ENCODE peak calls at places on chromosome 17, in four cellular contexts. D, Y, M and O are unnamed samples.

GRCh38 chr17:15398291-15398690 is 56.9 kb upstream of the TEKT3 start:
- DNase-seq in D (no peak), Y (no peak), M (no peak), O (no peak)

GRCh38 chr17:47276868-47277267 is 23.2 kb downstream of the ITGB3 start:
- DNase-seq in M (peak), Y (peak), D (no peak), O (no peak)

GRCh38 chr17:19652595-19652994 is 4.0 kb downstream of the ALDH3A2 start:
- DNase-seq in D (no peak), Y (no peak), M (no peak), O (no peak)

GRCh38 chr17:68437979-68438877 is 19.1 kb downstream of the WIPI1 start:
- DNase-seq in Y (peak), M (peak), D (no peak), O (peak)

GRCh38 chr17:45924332-45924820 is 30.0 kb downstream of the MAPT start:
- DNase-seq in Y (no peak), D (no peak), M (no peak), O (no peak)

GRCh38 chr17:55735784-55736405 is 13.2 kb upstream of the TMEM100 start:
- DNase-seq in M (peak), Y (peak), D (no peak), O (no peak)

GRCh38 chr17:36907407-36907806 is 29.9 kb upstream of the LHX1 start:
- DNase-seq in D (no peak), M (no peak), Y (no peak), O (no peak)

GRCh38 chr17:58318627-58319180 is 9.9 kb downstream of the TSPOAP1 start:
- DNase-seq in D (no peak), M (no peak), Y (no peak), O (peak)

GRCh38 chr17:2724783-2725164 is 13.2 kb upstream of the CLUH start:
- DNase-seq in Y (peak), M (no peak), D (no peak), O (no peak)